ENCODE peak calls at places on chromosomes 6 and 20, in six cellular contexts. Q, X, M, H, Z and D are unnamed samples. For H3K9me3 and H3K4me1, the result is how much of the 10 kb centered on the place peaks cover.

GRCh38 chr6:12845224-12846004 is 128.8 kb downstream of the PHACTR1 start:
- DNase-seq in Q (no peak), X (no peak), M (no peak), H (no peak), Z (no peak), D (no peak)

GRCh38 chr20:2804921-2805681 is 4.7 kb upstream of the CPXM1 start:
- DNase-seq in Q (no peak), X (no peak), M (no peak), H (no peak), Z (peak), D (no peak)

GRCh38 chr6:6654599-6655575 is 66.4 kb downstream of the LY86 start:
- DNase-seq in Q (no peak), X (no peak), M (no peak), H (no peak), Z (no peak), D (no peak)

GRCh38 chr6:113122060-113122459 is 735.1 kb upstream of the MARCKS start:
- DNase-seq in Q (peak), X (no peak), M (no peak), H (peak), Z (no peak), D (no peak)

GRCh38 chr6:29887330-29887818 is 55.0 kb upstream of the HLA-A start:
- DNase-seq in Q (no peak), X (peak), M (peak), H (no peak), Z (no peak), D (peak)

GRCh38 chr6:46541556-46541955 is 50.3 kb upstream of the RCAN2 start:
- DNase-seq in Q (no peak), X (no peak), M (no peak), H (no peak), Z (no peak), D (no peak)

GRCh38 chr20:58700823-58701222 is 8.2 kb downstream of the NPEPL1 start:
- DNase-seq in Q (no peak), X (no peak), M (no peak), H (no peak), Z (no peak), D (no peak)

GRCh38 chr20:64102647-64103354 is 4.6 kb downstream of the NPBWR2 start:
- DNase-seq in Q (no peak), X (peak), M (no peak), H (no peak), Z (no peak), D (no peak)

GRCh38 chr6:144349690-144350132 is 64.6 kb downstream of the UTRN start:
- DNase-seq in Q (no peak), X (no peak), M (no peak), H (peak), Z (no peak), D (no peak)

GRCh38 chr6:34940030-34940434 is 51.0 kb downstream of the ANKS1A start:
- DNase-seq in Q (no peak), X (no peak), M (no peak), H (no peak), Z (no peak), D (no peak)

GRCh38 chr20:25047766-25048165 is 10.2 kb downstream of the ACSS1 start:
- DNase-seq in Q (no peak), X (peak), M (peak), H (no peak), Z (no peak), D (no peak)

GRCh38 chr6:156777866-156778614 is 862 bp downstream of the ARID1B start:
- DNase-seq in Q (no peak), X (peak), M (peak), H (no peak), Z (peak), D (peak)

GRCh38 chr20:63234693-63235398 is 859 bp upstream of the BIRC7 start:
- DNase-seq in Q (no peak), X (no peak), M (no peak), H (no peak), Z (peak), D (no peak)

GRCh38 chr20:30167540-30167939 is 1089.9 kb upstream of the DEFB115 start:
- DNase-seq in Q (no peak), X (no peak), M (no peak), H (no peak), Z (peak), D (no peak)

DNA sequence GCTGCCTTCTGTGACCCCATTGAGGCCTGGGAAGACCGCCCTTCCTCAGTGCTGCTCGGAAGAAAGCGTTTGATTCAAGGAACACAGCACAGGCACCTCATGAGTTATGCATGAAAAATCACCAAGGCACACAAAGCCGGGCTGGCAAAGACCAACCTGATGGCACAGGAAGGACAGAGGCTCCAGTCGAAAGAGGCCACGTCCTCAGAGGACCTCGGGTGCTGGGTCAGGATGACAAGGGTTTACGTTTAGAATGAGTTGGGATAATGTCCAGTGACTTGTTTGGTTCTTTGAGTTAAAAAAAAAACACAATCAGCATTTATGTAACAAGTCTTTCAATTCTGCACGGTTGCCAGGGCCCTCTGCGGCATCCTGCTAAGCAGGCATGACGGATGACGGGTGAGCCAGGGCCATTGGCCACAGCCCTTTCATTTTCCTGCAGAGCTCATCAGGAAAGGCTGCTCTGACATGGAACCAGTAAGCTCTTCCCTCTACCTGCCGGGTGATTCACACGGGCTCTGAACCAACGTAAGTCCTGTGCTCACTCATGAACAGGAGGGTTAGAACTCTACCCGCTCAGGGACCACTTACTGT is 112.8 kb downstream of the DACT2 start:
- DNase-seq in Q (no peak), X (no peak), M (no peak), H (no peak), Z (no peak), D (no peak)
- H3K9me3 ChIP-seq in Q (under half), X (under half), M (under half), H (under half), Z (under half), D (under half)

GRCh38 chr6:2245954-2246863 is 804 bp upstream of the GMDS start:
- DNase-seq in Q (no peak), X (peak), M (peak), H (peak), Z (no peak), D (peak)
- H3K4me1 ChIP-seq in Q (under half), X (under half), M (under half), H (under half), Z (under half), D (under half)

GRCh38 chr20:55140631-55141030 is 665.2 kb downstream of the DOK5 start:
- DNase-seq in Q (no peak), X (no peak), M (no peak), H (no peak), Z (no peak), D (no peak)

GRCh38 chr20:55139173-55139765 is 663.9 kb downstream of the DOK5 start:
- DNase-seq in Q (no peak), X (no peak), M (no peak), H (no peak), Z (no peak), D (no peak)

GRCh38 chr20:55142932-55143331 is 667.5 kb downstream of the DOK5 start:
- DNase-seq in Q (no peak), X (no peak), M (no peak), H (no peak), Z (no peak), D (no peak)

GRCh38 chr20:55143605-55144004 is 668.2 kb downstream of the DOK5 start:
- DNase-seq in Q (no peak), X (no peak), M (no peak), H (no peak), Z (no peak), D (no peak)
- H3K9me3 ChIP-seq in Q (under half), X (under half), M (under half), H (under half), Z (under half), D (under half)

DNA sequence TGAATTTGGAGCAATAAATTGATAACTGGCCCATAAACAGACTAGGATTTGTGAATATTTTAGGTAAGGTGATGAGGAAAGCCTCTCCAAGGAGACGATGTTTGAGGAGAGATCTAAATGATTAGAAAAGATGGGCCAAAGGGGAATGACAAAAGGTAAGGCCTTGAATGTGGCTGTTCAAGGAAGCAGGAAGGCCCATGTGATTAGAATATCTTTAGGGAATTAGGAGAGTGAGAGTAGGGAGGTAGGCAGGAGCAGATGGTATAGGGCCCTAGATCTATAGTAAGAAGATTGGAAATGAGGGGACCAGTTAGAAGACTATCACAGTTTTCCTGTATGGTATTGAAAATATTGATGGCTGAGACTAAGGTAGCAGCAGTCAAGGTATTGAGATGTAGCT is 6.7 kb downstream of the HSF2 start:
- DNase-seq in Q (no peak), X (no peak), M (no peak), H (no peak), Z (no peak), D (no peak)
- H3K4me1 ChIP-seq in Q (under half), X (under half), M (under half), H (under half), Z (under half), D (half or more)

GRCh38 chr6:168384045-168385038 is 56.6 kb upstream of the SMOC2 start:
- DNase-seq in Q (no peak), X (no peak), M (no peak), H (no peak), Z (no peak), D (no peak)
- H3K9me3 ChIP-seq in Q (under half), X (under half), M (under half), H (under half), Z (under half), D (under half)